ENCODE peak calls at places on chromosomes 4 and X, in ten cellular contexts. P, N, B, E, H, V, O, A, W and Q are unnamed samples.

GRCh38 chrX:19627533-19627932 is 112.2 kb upstream of the MAP3K15 start:
- DNase-seq in P (no peak), N (no peak), B (peak; percentile 22), E (no peak), H (no peak), V (no peak), O (no peak), A (no peak), W (no peak), Q (no peak)

GRCh38 chrX:1577845-1578244 is 13.6 kb upstream of the AKAP17A start:
- DNase-seq in P (no peak), N (no peak), B (no peak), E (no peak), H (no peak), V (no peak), O (no peak), A (no peak), W (no peak), Q (no peak)

GRCh38 chr4:73883306-73883705 is 14.1 kb downstream of the CXCL1 start:
- DNase-seq in P (no peak), N (no peak), B (peak; percentile 92), E (peak; percentile 25), H (no peak), V (no peak), O (no peak), A (no peak), W (no peak), Q (no peak)

GRCh38 chr4:53816561-53816960 is 225.3 kb upstream of the LNX1 start:
- DNase-seq in P (no peak), N (no peak), B (no peak), E (no peak), H (no peak), V (no peak), O (no peak), A (no peak), W (no peak), Q (no peak)

GRCh38 chr4:87932718-87933136 is 42.8 kb upstream of the SPP1 start:
- DNase-seq in P (no peak), N (no peak), B (no peak), E (no peak), H (no peak), V (no peak), O (no peak), A (no peak), W (no peak), Q (no peak)

GRCh38 chrX:129984196-129984962 is 1.9 kb downstream of the BCORL1 start:
- DNase-seq in P (peak; percentile 53), N (peak; percentile 42), B (no peak), E (no peak), H (peak; percentile 58), V (no peak), O (no peak), A (peak; percentile 43), W (peak; percentile 47), Q (peak; percentile 49)

GRCh38 chrX:148567229-148567628 is 66.8 kb downstream of the AFF2 start:
- DNase-seq in P (no peak), N (no peak), B (peak; percentile 27), E (no peak), H (no peak), V (no peak), O (no peak), A (no peak), W (no peak), Q (no peak)

GRCh38 chr4:3613980-3614730 is 81.9 kb upstream of the LRPAP1 start:
- DNase-seq in P (no peak), N (no peak), B (no peak), E (no peak), H (no peak), V (no peak), O (no peak), A (peak; percentile 29), W (no peak), Q (no peak)

GRCh38 chr4:96677499-96677898 is 837.6 kb downstream of the PDHA2 start:
- DNase-seq in P (no peak), N (no peak), B (peak; percentile 39), E (peak; percentile 59), H (no peak), V (no peak), O (no peak), A (no peak), W (no peak), Q (no peak)

GRCh38 chrX:85052207-85052606 is 48.5 kb downstream of the APOOL start:
- DNase-seq in P (no peak), N (no peak), B (no peak), E (peak; percentile 0), H (no peak), V (no peak), O (no peak), A (no peak), W (no peak), Q (no peak)

GRCh38 chr4:12286351-12286750 is 857.7 kb upstream of the HS3ST1 start:
- DNase-seq in P (no peak), N (no peak), B (no peak), E (no peak), H (no peak), V (no peak), O (no peak), A (no peak), W (no peak), Q (no peak)

GRCh38 chr4:41693629-41694028 is 54.9 kb downstream of the PHOX2B start:
- DNase-seq in P (peak; percentile 25), N (no peak), B (peak; percentile 60), E (peak; percentile 38), H (no peak), V (no peak), O (peak; percentile 50), A (no peak), W (no peak), Q (no peak)

GRCh38 chr4:64230709-64231310 is 178.4 kb downstream of the TECRL start:
- DNase-seq in P (no peak), N (no peak), B (peak; percentile 37), E (no peak), H (no peak), V (no peak), O (no peak), A (no peak), W (no peak), Q (no peak)

GRCh38 chrX:12526296-12526695 is 264.9 kb upstream of the PRPS2 start:
- DNase-seq in P (no peak), N (no peak), B (no peak), E (no peak), H (no peak), V (no peak), O (no peak), A (no peak), W (no peak), Q (no peak)

GRCh38 chr4:2048831-2049230 is 10.3 kb upstream of the NAT8L start:
- DNase-seq in P (no peak), N (no peak), B (peak; percentile 18), E (no peak), H (no peak), V (no peak), O (no peak), A (no peak), W (no peak), Q (no peak)

GRCh38 chrX:40653535-40653934 is 6.2 kb upstream of the CXorf38 start:
- DNase-seq in P (no peak), N (no peak), B (no peak), E (no peak), H (no peak), V (no peak), O (no peak), A (no peak), W (no peak), Q (no peak)

GRCh38 chrX:19556202-19556601 is 40.9 kb upstream of the MAP3K15 start:
- DNase-seq in P (no peak), N (no peak), B (no peak), E (no peak), H (no peak), V (no peak), O (no peak), A (no peak), W (no peak), Q (no peak)

GRCh38 chr4:44638091-44638490 is 13.3 kb downstream of the YIPF7 start:
- DNase-seq in P (no peak), N (no peak), B (no peak), E (no peak), H (no peak), V (no peak), O (no peak), A (no peak), W (no peak), Q (no peak)

GRCh38 chr4:84966382-84967291 is at the start of gene WDFY3:
- DNase-seq in P (peak; percentile 81), N (no peak), B (peak; percentile 91), E (peak; percentile 85), H (peak; percentile 42), V (peak; percentile 51), O (peak; percentile 33), A (peak; percentile 88), W (peak; percentile 68), Q (no peak)

GRCh38 chr4:87953776-87954175 is 21.7 kb upstream of the SPP1 start:
- DNase-seq in P (no peak), N (no peak), B (no peak), E (no peak), H (no peak), V (no peak), O (no peak), A (no peak), W (no peak), Q (no peak)

GRCh38 chr4:123977623-123978022 is 581.0 kb downstream of the SPRY1 start:
- DNase-seq in P (no peak), N (no peak), B (peak; percentile 33), E (peak; percentile 53), H (no peak), V (no peak), O (no peak), A (no peak), W (no peak), Q (no peak)

GRCh38 chrX:92247076-92247475 is 467.9 kb downstream of the PCDH11X start:
- DNase-seq in P (no peak), N (no peak), B (peak; percentile 7), E (no peak), H (no peak), V (no peak), O (no peak), A (no peak), W (peak; percentile 3), Q (no peak)

GRCh38 chr4:53914313-53915016 is 149.9 kb downstream of the CHIC2 start:
- DNase-seq in P (no peak), N (no peak), B (peak; percentile 96), E (peak; percentile 61), H (no peak), V (no peak), O (no peak), A (no peak), W (no peak), Q (no peak)

GRCh38 chr4:12584116-12584875 is 899.8 kb downstream of the RAB28 start:
- DNase-seq in P (no peak), N (no peak), B (no peak), E (no peak), H (no peak), V (no peak), O (no peak), A (no peak), W (no peak), Q (no peak)